ENCODE peak calls at places on chromosomes 2 and 18, in eight cellular contexts. O is mucosa of descending colon; Q is A172; D is Karpas-422; H is HuH-7.5; J is activated CD8-positive, alpha-beta memory T cell treated with anti-CD3 and anti-CD28 coated beads for 24 hours; T is HTR-8/SVneo; M is NCI-H748 treated with DMSO at 0.1 percent for 48 hours. R is an unnamed sample.
A peak's percentile ranks its signal among the peaks of the same experiment; 100 is the strongest.

GRCh38 chr2:86661333-86661732 is 37.7 kb upstream of the RNF103 start:
- DNase-seq in O (no peak), Q (peak; percentile 13), D (peak; percentile 62), H (no peak), J (no peak), T (no peak), M (no peak), R (no peak)

GRCh38 chr2:151638188-151638933 is 95.9 kb downstream of the NEB start:
- DNase-seq in O (no peak), Q (no peak), D (no peak), H (no peak), J (peak; percentile 62), T (peak; percentile 7), M (no peak), R (peak; percentile 44)

GRCh38 chr18:2912357-2913299 is 65.8 kb downstream of the EMILIN2 start:
- DNase-seq in O (no peak), Q (no peak), D (no peak), H (no peak), J (no peak), T (no peak), M (no peak), R (no peak)

GRCh38 chr18:56799756-56800155 is 148.6 kb downstream of the WDR7 start:
- DNase-seq in O (no peak), Q (no peak), D (no peak), H (no peak), J (no peak), T (no peak), M (no peak), R (no peak)

GRCh38 chr2:116153729-116154128 is 1660.8 kb upstream of the DDX18 start:
- DNase-seq in O (no peak), Q (no peak), D (no peak), H (no peak), J (no peak), T (no peak), M (no peak), R (no peak)

GRCh38 chr2:12637754-12638153 is 79.0 kb upstream of the TRIB2 start:
- DNase-seq in O (no peak), Q (peak; percentile 4), D (no peak), H (no peak), J (no peak), T (no peak), M (no peak), R (no peak)

GRCh38 chr2:64104944-64105343 is 39.3 kb downstream of the PELI1 start:
- DNase-seq in O (no peak), Q (peak; percentile 10), D (no peak), H (no peak), J (no peak), T (no peak), M (peak; percentile 12), R (no peak)

GRCh38 chr18:8443505-8443904 is 165.7 kb upstream of the RAB12 start:
- DNase-seq in O (no peak), Q (no peak), D (no peak), H (no peak), J (no peak), T (no peak), M (no peak), R (no peak)

GRCh38 chr2:11749646-11750349 is 3.4 kb downstream of the LPIN1 start:
- DNase-seq in O (no peak), Q (no peak), D (no peak), H (no peak), J (no peak), T (no peak), M (no peak), R (peak; percentile 33)

GRCh38 chr2:128304715-128305554 is 13.7 kb downstream of the HS6ST1 start:
- DNase-seq in O (peak; percentile 32), Q (peak; percentile 87), D (no peak), H (peak; percentile 66), J (no peak), T (peak; percentile 87), M (peak; percentile 38), R (no peak)

GRCh38 chr2:196849895-196850294 is 40.7 kb upstream of the C2orf66 start:
- DNase-seq in O (peak; percentile 40), Q (peak; percentile 38), D (no peak), H (peak; percentile 17), J (no peak), T (peak; percentile 34), M (no peak), R (no peak)

GRCh38 chr2:105546623-105546964 is 147.7 kb upstream of the FHL2 start:
- DNase-seq in O (no peak), Q (no peak), D (no peak), H (no peak), J (peak; percentile 54), T (no peak), M (no peak), R (no peak)

GRCh38 chr2:213806125-213806726 is 522.0 kb downstream of the SPAG16 start:
- DNase-seq in O (no peak), Q (peak; percentile 22), D (peak; percentile 69), H (no peak), J (no peak), T (peak; percentile 6), M (peak; percentile 31), R (no peak)

GRCh38 chr2:239266436-239266770 is 134.4 kb downstream of the HDAC4 start:
- DNase-seq in O (no peak), Q (no peak), D (no peak), H (no peak), J (no peak), T (no peak), M (no peak), R (no peak)

GRCh38 chr2:196169521-196169920 is 1.9 kb downstream of the STK17B start:
- DNase-seq in O (no peak), Q (no peak), D (peak; percentile 76), H (no peak), J (no peak), T (no peak), M (no peak), R (no peak)

GRCh38 chr2:173053043-173053699 is 22.5 kb upstream of the MAP3K20 start:
- DNase-seq in O (no peak), Q (peak; percentile 33), D (no peak), H (no peak), J (no peak), T (no peak), M (no peak), R (no peak)

GRCh38 chr2:239283288-239283945 is 117.4 kb downstream of the HDAC4 start:
- DNase-seq in O (peak; percentile 25), Q (no peak), D (no peak), H (no peak), J (no peak), T (no peak), M (no peak), R (no peak)

GRCh38 chr2:77513191-77513590 is 9.0 kb downstream of the LRRTM4 start:
- DNase-seq in O (no peak), Q (peak; percentile 49), D (no peak), H (no peak), J (no peak), T (no peak), M (no peak), R (no peak)

GRCh38 chr2:58557166-58557565 is 316.0 kb upstream of the FANCL start:
- DNase-seq in O (no peak), Q (no peak), D (no peak), H (no peak), J (no peak), T (no peak), M (no peak), R (no peak)

GRCh38 chr18:2572892-2573291 is 1.5 kb downstream of the NDC80 start:
- DNase-seq in O (no peak), Q (no peak), D (no peak), H (no peak), J (no peak), T (no peak), M (no peak), R (no peak)

GRCh38 chr2:152615177-152615576 is 102.1 kb downstream of the PRPF40A start:
- DNase-seq in O (no peak), Q (no peak), D (no peak), H (no peak), J (no peak), T (no peak), M (no peak), R (no peak)

GRCh38 chr2:234375481-234375880 is 121.4 kb downstream of the ARL4C start:
- DNase-seq in O (no peak), Q (no peak), D (no peak), H (no peak), J (no peak), T (no peak), M (no peak), R (no peak)

GRCh38 chr2:121723316-121723715 is 13.4 kb downstream of the NIFK start:
- DNase-seq in O (no peak), Q (no peak), D (no peak), H (no peak), J (no peak), T (no peak), M (no peak), R (no peak)

GRCh38 chr2:105950521-105951389 is 206.0 kb downstream of the NCK2 start:
- DNase-seq in O (no peak), Q (no peak), D (no peak), H (no peak), J (no peak), T (no peak), M (no peak), R (no peak)

GRCh38 chr18:76972838-76973237 is 150.5 kb downstream of the ZNF236 start:
- DNase-seq in O (no peak), Q (no peak), D (no peak), H (no peak), J (no peak), T (no peak), M (no peak), R (no peak)

GRCh38 chr2:47008381-47009280 is 93.0 kb upstream of the MCFD2 start:
- DNase-seq in O (no peak), Q (peak; percentile 74), D (no peak), H (peak; percentile 61), J (no peak), T (no peak), M (no peak), R (no peak)

GRCh38 chr2:11234309-11234708 is 79.0 kb downstream of the SLC66A3 start:
- DNase-seq in O (no peak), Q (peak; percentile 10), D (peak; percentile 69), H (no peak), J (no peak), T (peak; percentile 10), M (no peak), R (no peak)

GRCh38 chr2:113117594-113118262 is 9.7 kb upstream of the IL1RN start:
- DNase-seq in O (peak; percentile 77), Q (peak; percentile 48), D (no peak), H (no peak), J (no peak), T (no peak), M (no peak), R (no peak)

GRCh38 chr2:197168705-197169104 is 141.9 kb downstream of the ANKRD44 start:
- DNase-seq in O (peak; percentile 75), Q (peak; percentile 61), D (peak; percentile 95), H (peak; percentile 67), J (peak; percentile 83), T (peak; percentile 40), M (peak; percentile 81), R (peak; percentile 45)

GRCh38 chr2:37282746-37283145 is 41.9 kb downstream of the PRKD3 start:
- DNase-seq in O (no peak), Q (no peak), D (no peak), H (no peak), J (no peak), T (no peak), M (no peak), R (no peak)

GRCh38 chr18:58788971-58789797 is 75.5 kb upstream of the ZNF532 start:
- DNase-seq in O (no peak), Q (peak; percentile 46), D (no peak), H (no peak), J (no peak), T (no peak), M (no peak), R (no peak)

GRCh38 chr2:39508243-39508642 is 71.2 kb upstream of the MAP4K3 start:
- DNase-seq in O (no peak), Q (no peak), D (no peak), H (no peak), J (no peak), T (peak; percentile 41), M (no peak), R (no peak)

GRCh38 chr2:97360202-97360601 is 229.5 kb downstream of the ANKRD36B start:
- DNase-seq in O (no peak), Q (no peak), D (no peak), H (no peak), J (no peak), T (no peak), M (no peak), R (no peak)

GRCh38 chr18:70220628-70221027 is 15.1 kb upstream of the RTTN start:
- DNase-seq in O (no peak), Q (no peak), D (no peak), H (no peak), J (no peak), T (no peak), M (no peak), R (no peak)